ENCODE peak calls at places on chromosomes 12 and 14, in five cellular contexts. One of them, this sample, is unnamed.

GRCh38 chr12:104877107-104877705 is 80.9 kb downstream of the SLC41A2 start:
- DNase-seq in lower leg skin: no peak
- DNase-seq in ovary: peak; percentile 49
- DNase-seq in suprapubic skin: no peak
- DNase-seq in HCT116: no peak
- DNase-seq in this sample: no peak

GRCh38 chr14:100622234-100622633 is 35.0 kb upstream of the BEGAIN start:
- DNase-seq in lower leg skin: no peak
- DNase-seq in ovary: no peak
- DNase-seq in suprapubic skin: peak; percentile 75
- DNase-seq in HCT116: no peak
- DNase-seq in this sample: no peak

GRCh38 chr12:49945394-49946080 is 5.0 kb upstream of the AQP2 start:
- DNase-seq in lower leg skin: peak; percentile 95
- DNase-seq in ovary: peak; percentile 85
- DNase-seq in suprapubic skin: peak; percentile 91
- DNase-seq in HCT116: peak; percentile 62
- DNase-seq in this sample: peak; percentile 76

GRCh38 chr14:101071493-101071891 is 168.0 kb upstream of the RTL1 start:
- DNase-seq in lower leg skin: no peak
- DNase-seq in ovary: peak; percentile 31
- DNase-seq in suprapubic skin: no peak
- DNase-seq in HCT116: no peak
- DNase-seq in this sample: peak; percentile 4

GRCh38 chr12:90809941-90810340 is 145.0 kb downstream of the CCER1 start:
- DNase-seq in lower leg skin: no peak
- DNase-seq in ovary: no peak
- DNase-seq in suprapubic skin: no peak
- DNase-seq in HCT116: no peak
- DNase-seq in this sample: no peak

GRCh38 chr14:58298477-58298879 is at the start of gene ARID4A:
- DNase-seq in lower leg skin: peak; percentile 97
- DNase-seq in ovary: peak; percentile 85
- DNase-seq in suprapubic skin: peak; percentile 94
- DNase-seq in HCT116: no peak
- DNase-seq in this sample: peak; percentile 83

GRCh38 chr14:55715889-55716288 is 135.9 kb downstream of the KTN1 start:
- DNase-seq in lower leg skin: no peak
- DNase-seq in ovary: no peak
- DNase-seq in suprapubic skin: no peak
- DNase-seq in HCT116: no peak
- DNase-seq in this sample: peak; percentile 82

GRCh38 chr12:27186240-27186839 is 57.7 kb upstream of the STK38L start:
- DNase-seq in lower leg skin: no peak
- DNase-seq in ovary: no peak
- DNase-seq in suprapubic skin: no peak
- DNase-seq in HCT116: no peak
- DNase-seq in this sample: no peak

GRCh38 chr12:69341328-69341727 is 6.9 kb upstream of the LYZ start:
- DNase-seq in lower leg skin: no peak
- DNase-seq in ovary: no peak
- DNase-seq in suprapubic skin: no peak
- DNase-seq in HCT116: no peak
- DNase-seq in this sample: no peak

GRCh38 chr14:21521526-21521925 is 4.6 kb downstream of the SALL2 start:
- DNase-seq in lower leg skin: no peak
- DNase-seq in ovary: no peak
- DNase-seq in suprapubic skin: no peak
- DNase-seq in HCT116: no peak
- DNase-seq in this sample: no peak

GRCh38 chr12:77640356-77640755 is 190.3 kb upstream of the NAV3 start:
- DNase-seq in lower leg skin: no peak
- DNase-seq in ovary: no peak
- DNase-seq in suprapubic skin: no peak
- DNase-seq in HCT116: no peak
- DNase-seq in this sample: no peak

GRCh38 chr12:116882742-116883141 is 1.5 kb upstream of the HRK start:
- DNase-seq in lower leg skin: no peak
- DNase-seq in ovary: no peak
- DNase-seq in suprapubic skin: no peak
- DNase-seq in HCT116: no peak
- DNase-seq in this sample: no peak

GRCh38 chr14:100100032-100100405 is 34.8 kb downstream of the EVL start:
- DNase-seq in lower leg skin: no peak
- DNase-seq in ovary: no peak
- DNase-seq in suprapubic skin: no peak
- DNase-seq in HCT116: no peak
- DNase-seq in this sample: no peak

GRCh38 chr14:24259282-24260025 is 3.5 kb downstream of the TGM1 start:
- DNase-seq in lower leg skin: peak; percentile 83
- DNase-seq in ovary: peak; percentile 66
- DNase-seq in suprapubic skin: no peak
- DNase-seq in HCT116: no peak
- DNase-seq in this sample: no peak

GRCh38 chr12:57475271-57476161 is 4.2 kb downstream of the ARHGAP9 start:
- DNase-seq in lower leg skin: no peak
- DNase-seq in ovary: no peak
- DNase-seq in suprapubic skin: no peak
- DNase-seq in HCT116: no peak
- DNase-seq in this sample: no peak

GRCh38 chr14:102318781-102319276 is 717 bp upstream of the ZNF839 start:
- DNase-seq in lower leg skin: no peak
- DNase-seq in ovary: peak; percentile 50
- DNase-seq in suprapubic skin: no peak
- DNase-seq in HCT116: no peak
- DNase-seq in this sample: peak; percentile 29

GRCh38 chr12:109591041-109591440 is 17.4 kb downstream of the MVK start:
- DNase-seq in lower leg skin: no peak
- DNase-seq in ovary: no peak
- DNase-seq in suprapubic skin: no peak
- DNase-seq in HCT116: no peak
- DNase-seq in this sample: no peak

GRCh38 chr12:27807063-27807703 is 27.1 kb upstream of the MANSC4 start:
- DNase-seq in lower leg skin: no peak
- DNase-seq in ovary: no peak
- DNase-seq in suprapubic skin: no peak
- DNase-seq in HCT116: no peak
- DNase-seq in this sample: no peak

GRCh38 chr12:62660763-62661162 is 194.1 kb downstream of the MON2 start:
- DNase-seq in lower leg skin: peak; percentile 60
- DNase-seq in ovary: no peak
- DNase-seq in suprapubic skin: no peak
- DNase-seq in HCT116: no peak
- DNase-seq in this sample: no peak

GRCh38 chr14:81727243-81727642 is 193.6 kb upstream of the SEL1L start:
- DNase-seq in lower leg skin: no peak
- DNase-seq in ovary: no peak
- DNase-seq in suprapubic skin: no peak
- DNase-seq in HCT116: no peak
- DNase-seq in this sample: no peak

GRCh38 chr12:10392394-10392930 is 2.6 kb upstream of the KLRK1 start:
- DNase-seq in lower leg skin: peak; percentile 90
- DNase-seq in ovary: no peak
- DNase-seq in suprapubic skin: no peak
- DNase-seq in HCT116: peak; percentile 79
- DNase-seq in this sample: no peak

GRCh38 chr12:78181544-78182162 is 351.0 kb downstream of the NAV3 start:
- DNase-seq in lower leg skin: no peak
- DNase-seq in ovary: no peak
- DNase-seq in suprapubic skin: no peak
- DNase-seq in HCT116: no peak
- DNase-seq in this sample: no peak

GRCh38 chr14:87175175-87175574 is 817.8 kb downstream of the GALC start:
- DNase-seq in lower leg skin: no peak
- DNase-seq in ovary: no peak
- DNase-seq in suprapubic skin: no peak
- DNase-seq in HCT116: no peak
- DNase-seq in this sample: no peak

GRCh38 chr14:101502761-101503392 is 58.4 kb upstream of the DIO3 start:
- DNase-seq in lower leg skin: peak; percentile 72
- DNase-seq in ovary: no peak
- DNase-seq in suprapubic skin: peak; percentile 67
- DNase-seq in HCT116: no peak
- DNase-seq in this sample: peak; percentile 47

GRCh38 chr14:103135333-103136075 is 12.2 kb downstream of the TNFAIP2 start:
- DNase-seq in lower leg skin: no peak
- DNase-seq in ovary: no peak
- DNase-seq in suprapubic skin: no peak
- DNase-seq in HCT116: no peak
- DNase-seq in this sample: no peak

GRCh38 chr12:65324056-65324455 is 45.6 kb downstream of the MSRB3 start:
- DNase-seq in lower leg skin: no peak
- DNase-seq in ovary: no peak
- DNase-seq in suprapubic skin: no peak
- DNase-seq in HCT116: no peak
- DNase-seq in this sample: no peak

GRCh38 chr12:120980800-120981368 is 2.5 kb downstream of the HNF1A start:
- DNase-seq in lower leg skin: no peak
- DNase-seq in ovary: no peak
- DNase-seq in suprapubic skin: no peak
- DNase-seq in HCT116: no peak
- DNase-seq in this sample: no peak
- TF ChIP-seq POLR2A in lower leg skin: no peak
- TF ChIP-seq POLR2A in ovary: no peak
- TF ChIP-seq POLR2A in suprapubic skin: no peak
- TF ChIP-seq POLR2A in HCT116: no peak
- TF ChIP-seq POLR2A in this sample: no peak

DNA sequence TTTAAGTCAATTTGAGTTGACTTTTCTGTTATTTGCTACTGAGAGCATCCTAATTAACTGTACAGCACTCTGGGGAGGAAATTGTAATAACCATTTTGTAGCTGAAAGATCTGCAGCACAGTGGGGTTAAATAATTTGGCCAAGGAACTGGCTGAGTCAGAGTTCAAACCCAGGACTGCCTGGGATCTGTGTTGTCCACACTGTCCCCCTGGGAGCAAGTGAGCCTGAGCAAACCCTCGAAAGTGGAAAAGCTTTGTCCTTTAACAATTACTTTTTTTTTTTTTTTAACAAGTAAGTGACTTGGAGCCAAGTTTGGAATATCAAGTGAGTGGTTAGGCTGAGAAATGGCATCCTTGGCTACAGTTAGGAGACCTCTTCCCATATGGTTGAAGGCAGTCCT is 247.2 kb upstream of the CCDC196 start:
- DNase-seq in lower leg skin: no peak
- DNase-seq in ovary: no peak
- DNase-seq in suprapubic skin: no peak
- DNase-seq in HCT116: no peak
- DNase-seq in this sample: no peak
- TF ChIP-seq POLR2A in lower leg skin: no peak
- TF ChIP-seq POLR2A in ovary: no peak
- TF ChIP-seq POLR2A in suprapubic skin: no peak
- TF ChIP-seq POLR2A in HCT116: no peak
- TF ChIP-seq POLR2A in this sample: no peak

DNA sequence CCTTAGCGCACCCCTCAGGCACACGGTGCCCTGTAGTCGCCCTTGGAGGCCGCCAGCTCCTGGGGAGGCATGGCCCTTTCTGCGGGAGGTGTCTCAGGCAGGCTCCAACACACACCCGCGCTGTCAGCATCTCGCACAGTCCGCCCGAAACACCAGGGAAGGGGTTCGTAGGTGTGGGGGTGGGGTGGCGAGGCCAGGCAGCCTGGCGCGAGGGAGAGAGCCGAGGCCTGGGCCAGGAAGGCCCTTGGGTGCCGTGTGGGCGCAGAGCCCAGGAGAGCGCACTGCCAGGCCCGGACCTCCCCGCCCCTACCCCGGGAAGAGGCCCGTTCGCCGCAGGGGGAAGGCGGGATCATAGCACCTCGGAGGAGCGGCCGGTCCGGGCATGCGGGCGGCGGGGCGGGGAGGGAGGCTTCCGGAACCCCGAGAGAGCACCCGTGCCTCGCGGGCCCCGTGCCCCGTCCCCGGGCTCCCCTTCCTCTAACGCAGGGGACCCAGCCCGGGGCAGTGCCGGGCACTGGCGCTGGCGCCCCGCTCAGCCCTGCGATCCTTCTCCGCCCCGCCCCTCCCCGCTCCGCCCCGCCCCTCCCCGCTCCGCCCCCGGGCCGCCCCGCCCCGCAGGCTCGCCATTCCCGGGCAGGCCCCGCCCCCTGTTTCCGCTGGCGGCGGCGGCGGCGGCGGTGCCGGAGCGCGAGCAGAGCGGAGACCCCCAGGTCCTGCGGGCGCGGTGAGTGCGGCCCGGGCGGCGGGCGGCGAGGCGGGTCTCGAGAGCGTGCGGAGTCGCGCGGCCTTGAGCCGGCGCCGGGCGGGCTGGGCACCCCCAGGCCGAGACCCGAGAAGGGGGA is at the start of gene TSPAN9:
- DNase-seq in lower leg skin: peak; percentile 94
- DNase-seq in ovary: peak; percentile 85
- DNase-seq in suprapubic skin: peak; percentile 87
- DNase-seq in HCT116: no peak
- DNase-seq in this sample: peak; percentile 60
- TF ChIP-seq POLR2A in lower leg skin: no peak
- TF ChIP-seq POLR2A in ovary: peak; percentile 58
- TF ChIP-seq POLR2A in suprapubic skin: no peak
- TF ChIP-seq POLR2A in HCT116: no peak
- TF ChIP-seq POLR2A in this sample: peak; percentile 15

DNA sequence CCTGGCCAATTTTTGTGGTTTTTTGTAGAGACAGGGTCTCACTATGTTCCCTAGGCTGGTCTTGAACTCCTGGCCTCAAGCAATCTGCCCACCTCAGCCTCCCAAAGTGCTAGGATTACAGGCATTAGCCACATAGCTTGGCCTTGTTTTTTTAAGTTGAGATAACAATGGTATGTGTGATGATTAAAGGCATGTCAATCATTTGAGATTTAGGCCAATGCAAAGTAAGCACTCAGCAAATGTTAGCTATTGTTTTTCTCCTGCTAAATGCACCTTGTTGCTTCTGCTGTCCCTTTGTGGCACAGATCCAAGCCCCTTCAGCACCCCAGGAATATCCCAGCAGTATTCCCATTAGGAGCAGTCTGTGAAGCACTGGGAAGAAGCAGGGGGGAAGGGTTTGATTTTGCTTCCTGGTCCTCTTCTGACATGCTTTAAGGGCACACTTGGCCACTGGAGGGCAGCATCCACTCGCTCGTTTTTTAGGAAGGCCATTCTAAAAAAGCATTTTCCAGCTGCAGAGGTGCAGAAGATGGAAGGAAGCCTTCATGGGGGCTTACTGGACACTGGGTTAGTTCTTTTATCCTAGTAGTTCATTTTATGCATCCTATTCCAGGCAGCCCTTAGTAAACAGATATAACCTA is 70.2 kb upstream of the ZFP36L1 start:
- DNase-seq in lower leg skin: peak; percentile 94
- DNase-seq in ovary: peak; percentile 87
- DNase-seq in suprapubic skin: no peak
- DNase-seq in HCT116: peak; percentile 67
- DNase-seq in this sample: peak; percentile 67
- TF ChIP-seq POLR2A in lower leg skin: no peak
- TF ChIP-seq POLR2A in ovary: no peak
- TF ChIP-seq POLR2A in suprapubic skin: no peak
- TF ChIP-seq POLR2A in HCT116: no peak
- TF ChIP-seq POLR2A in this sample: no peak